ENCODE peak calls at places on chromosomes 16 and 17, in nine cellular contexts. I is GM23338, R is left lung, O is dorsolateral prefrontal cortex, K is fibroblast of lung, Z is MM.1S, D is cardiac fibroblast, C is lung, Y is cardiac muscle cell. X is an unnamed sample.

GRCh38 chr16:54454616-54455015 is 168.0 kb upstream of the IRX3 start:
- DNase-seq in I (no peak), R (no peak), O (no peak), K (no peak), Z (no peak), D (no peak), C (no peak), Y (no peak), X (no peak)

GRCh38 chr17:39568710-39569109 is 39.0 kb downstream of the NEUROD2 start:
- DNase-seq in I (no peak), R (no peak), O (no peak), K (no peak), Z (no peak), D (no peak), C (no peak), Y (no peak), X (no peak)

GRCh38 chr16:17744903-17745581 is 274.3 kb upstream of the XYLT1 start:
- DNase-seq in I (peak), R (no peak), O (no peak), K (peak), Z (no peak), D (no peak), C (no peak), Y (no peak), X (no peak)

GRCh38 chr16:3304370-3304769 is 860 bp downstream of the TIGD7 start:
- DNase-seq in I (no peak), R (no peak), O (no peak), K (peak), Z (no peak), D (peak), C (no peak), Y (peak), X (no peak)

GRCh38 chr16:56197227-56197992 is 6.1 kb downstream of the GNAO1 start:
- DNase-seq in I (peak), R (no peak), O (no peak), K (no peak), Z (no peak), D (no peak), C (no peak), Y (no peak), X (no peak)

GRCh38 chr17:77184474-77184873 is 43.7 kb downstream of the SEC14L1 start:
- DNase-seq in I (no peak), R (no peak), O (no peak), K (no peak), Z (no peak), D (peak), C (no peak), Y (peak), X (no peak)

GRCh38 chr16:11432856-11433395 is 87.7 kb downstream of the RMI2 start:
- DNase-seq in I (no peak), R (no peak), O (no peak), K (no peak), Z (no peak), D (no peak), C (no peak), Y (no peak), X (no peak)

GRCh38 chr17:46742539-46743270 is 75.8 kb downstream of the WNT3 start:
- DNase-seq in I (no peak), R (no peak), O (no peak), K (peak), Z (no peak), D (peak), C (peak), Y (peak), X (no peak)

GRCh38 chr16:35711958-35712357 is 2252.5 kb downstream of the TP53TG3F start:
- DNase-seq in I (no peak), R (no peak), O (no peak), K (no peak), Z (no peak), D (no peak), C (peak), Y (no peak), X (no peak)

GRCh38 chr16:81604960-81605383 is 160.4 kb downstream of the CMIP start:
- DNase-seq in I (no peak), R (no peak), O (peak), K (peak), Z (no peak), D (peak), C (no peak), Y (peak), X (no peak)

GRCh38 chr16:9199312-9199711 is 107.9 kb downstream of the HAPSTR1 start:
- DNase-seq in I (no peak), R (no peak), O (no peak), K (no peak), Z (no peak), D (no peak), C (no peak), Y (no peak), X (no peak)

GRCh38 chr16:6573577-6573976 is 759.1 kb upstream of the RBFOX1 start:
- DNase-seq in I (peak), R (no peak), O (peak), K (no peak), Z (peak), D (no peak), C (no peak), Y (no peak), X (no peak)

GRCh38 chr17:28258347-28258887 is 60.6 kb upstream of the TMEM97 start:
- DNase-seq in I (no peak), R (no peak), O (no peak), K (no peak), Z (no peak), D (no peak), C (no peak), Y (no peak), X (no peak)

GRCh38 chr16:79847569-79847968 is 247.0 kb upstream of the MAF start:
- DNase-seq in I (no peak), R (no peak), O (no peak), K (no peak), Z (no peak), D (no peak), C (no peak), Y (no peak), X (no peak)

GRCh38 chr17:52536466-52536865 is 378.0 kb upstream of the CA10 start:
- DNase-seq in I (no peak), R (no peak), O (no peak), K (no peak), Z (no peak), D (no peak), C (no peak), Y (no peak), X (no peak)

GRCh38 chr17:16479264-16479663 is 12.7 kb downstream of the LRRC75A start:
- DNase-seq in I (no peak), R (no peak), O (no peak), K (no peak), Z (no peak), D (no peak), C (no peak), Y (no peak), X (no peak)

GRCh38 chr16:23134274-23134673 is 15.0 kb downstream of the USP31 start:
- DNase-seq in I (no peak), R (no peak), O (no peak), K (peak), Z (no peak), D (peak), C (no peak), Y (peak), X (no peak)

GRCh38 chr16:73020409-73020884 is 27.5 kb downstream of the ZFHX3 start:
- DNase-seq in I (no peak), R (no peak), O (no peak), K (peak), Z (no peak), D (peak), C (no peak), Y (peak), X (no peak)

GRCh38 chr17:352421-353212 is at the start of gene RPH3AL:
- DNase-seq in I (peak), R (peak), O (no peak), K (no peak), Z (no peak), D (peak), C (peak), Y (peak), X (no peak)

GRCh38 chr16:57541754-57542435 is 548 bp upstream of the ADGRG5 start:
- DNase-seq in I (no peak), R (no peak), O (no peak), K (no peak), Z (no peak), D (no peak), C (no peak), Y (no peak), X (no peak)

GRCh38 chr17:19345067-19345460 is 17.5 kb downstream of the B9D1 start:
- DNase-seq in I (no peak), R (no peak), O (no peak), K (no peak), Z (no peak), D (no peak), C (no peak), Y (no peak), X (no peak)

GRCh38 chr16:69019811-69020210 is 85.6 kb upstream of the HAS3 start:
- DNase-seq in I (no peak), R (no peak), O (no peak), K (no peak), Z (no peak), D (peak), C (no peak), Y (no peak), X (no peak)

GRCh38 chr16:67399218-67399733 is 6.0 kb upstream of the TPPP3 start:
- DNase-seq in I (peak), R (no peak), O (no peak), K (no peak), Z (no peak), D (no peak), C (no peak), Y (peak), X (peak)

GRCh38 chr17:57455063-57455914 is 199.0 kb downstream of the MSI2 start:
- DNase-seq in I (no peak), R (no peak), O (no peak), K (peak), Z (no peak), D (peak), C (no peak), Y (peak), X (peak)

GRCh38 chr17:29746669-29747068 is 124.0 kb upstream of the CORO6 start:
- DNase-seq in I (no peak), R (no peak), O (no peak), K (no peak), Z (no peak), D (no peak), C (no peak), Y (no peak), X (no peak)

GRCh38 chr17:76122411-76123126 is 18.5 kb downstream of the FOXJ1 start:
- DNase-seq in I (no peak), R (no peak), O (no peak), K (no peak), Z (no peak), D (no peak), C (no peak), Y (no peak), X (no peak)

GRCh38 chr16:8686879-8687278 is 12.5 kb downstream of the ABAT start:
- DNase-seq in I (no peak), R (no peak), O (no peak), K (no peak), Z (no peak), D (no peak), C (no peak), Y (no peak), X (no peak)

GRCh38 chr17:39596543-39597267 is 11.0 kb downstream of the NEUROD2 start:
- DNase-seq in I (no peak), R (no peak), O (no peak), K (no peak), Z (no peak), D (no peak), C (no peak), Y (no peak), X (no peak)

GRCh38 chr16:75312875-75313274 is 61.5 kb upstream of the BCAR1 start:
- DNase-seq in I (no peak), R (no peak), O (no peak), K (no peak), Z (no peak), D (no peak), C (no peak), Y (no peak), X (no peak)

GRCh38 chr17:46984892-46985291 is 5.8 kb upstream of the RPRML start:
- DNase-seq in I (no peak), R (no peak), O (no peak), K (no peak), Z (no peak), D (no peak), C (no peak), Y (no peak), X (no peak)

DNA sequence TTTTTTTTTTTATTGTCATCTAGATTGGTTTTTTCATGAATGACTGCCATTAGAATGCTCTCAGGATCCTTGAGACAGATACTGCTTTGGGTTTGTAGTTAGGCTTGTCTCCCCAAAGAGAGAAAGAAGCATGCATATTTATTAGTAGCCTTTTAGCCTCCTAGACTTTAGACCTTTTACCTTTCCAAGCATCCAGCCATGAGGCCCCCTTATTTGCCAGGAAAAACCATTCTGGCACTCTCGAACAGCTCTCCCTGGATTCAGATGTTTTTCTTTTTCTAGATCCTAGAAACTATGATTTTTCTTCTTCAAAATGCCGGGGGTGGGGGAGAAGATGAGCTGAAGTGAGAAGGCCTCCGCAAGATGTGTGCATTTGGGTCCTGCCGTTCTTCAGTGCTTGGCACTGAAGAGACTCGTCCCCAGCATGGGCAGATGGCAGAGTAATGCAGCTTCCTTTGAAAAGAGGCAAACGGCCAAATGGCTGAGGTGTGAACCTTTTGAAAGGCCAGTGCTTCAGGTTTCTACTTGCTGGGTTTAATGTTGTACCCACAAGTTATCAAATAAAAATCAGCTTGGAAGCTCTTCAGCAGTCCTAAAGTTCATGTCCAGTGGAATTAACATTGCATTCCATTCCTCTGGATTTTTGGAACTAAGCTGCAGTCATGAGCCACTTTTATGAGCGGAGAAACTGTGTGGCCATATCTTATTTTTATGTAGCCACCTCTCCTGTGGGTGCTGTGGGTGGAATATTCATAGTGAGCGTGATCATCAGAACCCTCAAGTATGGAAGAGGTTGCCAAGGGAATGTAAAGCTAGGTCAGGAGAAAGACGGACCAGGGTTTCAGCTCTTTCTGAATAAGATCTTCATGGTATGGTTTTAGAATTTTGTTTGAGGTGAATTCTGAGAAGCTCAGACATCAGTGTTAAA is 7.2 kb downstream of the SOCS7 start:
- DNase-seq in I (no peak), R (no peak), O (peak), K (no peak), Z (no peak), D (no peak), C (no peak), Y (no peak), X (no peak)
- H3K4me3 ChIP-seq in I (no peak), R (no peak), O (no peak), K (no peak), Z (no peak), D (no peak), C (no peak), Y (no peak), X (no peak)

GRCh38 chr17:82913304-82914043 is 73.7 kb upstream of the ZNF750 start:
- DNase-seq in I (no peak), R (no peak), O (no peak), K (no peak), Z (no peak), D (no peak), C (no peak), Y (no peak), X (no peak)
- TF ChIP-seq CTCF in I (peak), R (no peak), O (peak), K (peak), Z (no peak), D (no peak), C (no peak), Y (no peak), X (no peak)

DNA sequence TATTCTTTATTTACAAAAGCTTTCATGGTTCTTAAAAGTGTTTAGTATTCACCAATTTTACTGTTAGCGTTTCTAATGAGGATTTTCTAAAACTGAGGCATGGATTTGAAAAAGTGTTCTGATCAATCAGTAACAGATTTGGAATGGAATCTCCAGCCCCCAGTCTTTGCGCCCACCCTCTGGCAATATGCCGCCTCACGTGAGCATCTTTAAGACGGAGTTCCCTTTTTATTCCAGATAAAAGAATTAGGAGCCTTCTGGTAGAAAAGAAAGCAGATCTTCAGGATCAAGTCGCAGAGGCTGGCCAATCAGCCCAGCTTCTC is 1.1 kb downstream of the TBC1D16 start:
- DNase-seq in I (no peak), R (no peak), O (no peak), K (no peak), Z (no peak), D (no peak), C (no peak), Y (no peak), X (no peak)
- H3K4me3 ChIP-seq in I (peak), R (peak), O (peak), K (peak), Z (no peak), D (peak), C (no peak), Y (peak), X (no peak)

GRCh38 chr17:45317113-45317820 is 447 bp upstream of the MAP3K14 start:
- DNase-seq in I (peak), R (peak), O (peak), K (peak), Z (peak), D (peak), C (peak), Y (peak), X (peak)
- TF ChIP-seq CTCF in I (no peak), R (no peak), O (no peak), K (no peak), Z (no peak), D (no peak), C (no peak), Y (no peak), X (no peak)

GRCh38 chr17:42422958-42423712 is at the start of gene CAVIN1:
- DNase-seq in I (peak), R (peak), O (peak), K (peak), Z (no peak), D (peak), C (peak), Y (peak), X (no peak)
- H3K4me3 ChIP-seq in I (peak), R (peak), O (peak), K (peak), Z (peak), D (peak), C (peak), Y (peak), X (no peak)

GRCh38 chr17:66533572-66533971 is 231.2 kb downstream of the PRKCA start:
- DNase-seq in I (peak), R (no peak), O (no peak), K (peak), Z (no peak), D (no peak), C (no peak), Y (peak), X (no peak)
- TF ChIP-seq CTCF in I (peak), R (no peak), O (no peak), K (peak), Z (no peak), D (no peak), C (no peak), Y (peak), X (no peak)

DNA sequence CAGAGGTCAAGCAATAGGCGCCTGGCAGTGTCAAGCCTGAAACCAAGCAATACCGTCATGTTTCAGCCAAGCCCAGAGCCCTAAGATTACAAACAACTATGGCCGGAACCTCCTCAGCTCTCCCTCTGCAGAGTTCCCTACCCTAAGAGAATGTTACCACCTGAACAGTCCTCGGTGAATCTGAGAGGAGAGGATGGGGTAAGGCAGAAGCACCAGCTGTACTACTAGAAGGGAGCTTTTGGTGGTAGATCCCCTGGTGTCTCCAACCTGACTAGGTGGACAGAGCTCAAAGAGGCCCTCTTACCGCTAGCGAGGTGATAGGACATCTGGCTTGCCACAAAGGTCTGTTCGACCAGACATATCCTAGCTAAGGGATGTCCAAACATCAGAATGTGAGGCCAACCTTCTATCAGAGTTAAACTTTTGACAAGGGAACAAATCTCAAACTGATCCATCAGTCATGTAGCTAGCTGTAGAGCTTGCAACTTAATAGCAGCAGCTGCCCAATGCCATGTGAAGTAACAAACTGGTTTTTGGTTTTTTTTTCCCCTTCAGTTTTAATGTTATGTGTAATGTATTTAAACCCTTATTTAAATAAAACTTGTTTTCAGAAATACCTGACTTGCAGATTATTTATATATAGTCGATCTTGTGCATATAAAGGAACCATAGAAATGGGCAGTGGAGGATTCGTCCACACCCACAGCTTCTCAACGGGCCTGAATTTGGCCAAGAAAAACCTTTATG is 2.5 kb downstream of the EIF1 start:
- DNase-seq in I (no peak), R (no peak), O (no peak), K (no peak), Z (no peak), D (peak), C (no peak), Y (no peak), X (no peak)
- H3K4me3 ChIP-seq in I (no peak), R (peak), O (no peak), K (peak), Z (no peak), D (peak), C (no peak), Y (no peak), X (no peak)

DNA sequence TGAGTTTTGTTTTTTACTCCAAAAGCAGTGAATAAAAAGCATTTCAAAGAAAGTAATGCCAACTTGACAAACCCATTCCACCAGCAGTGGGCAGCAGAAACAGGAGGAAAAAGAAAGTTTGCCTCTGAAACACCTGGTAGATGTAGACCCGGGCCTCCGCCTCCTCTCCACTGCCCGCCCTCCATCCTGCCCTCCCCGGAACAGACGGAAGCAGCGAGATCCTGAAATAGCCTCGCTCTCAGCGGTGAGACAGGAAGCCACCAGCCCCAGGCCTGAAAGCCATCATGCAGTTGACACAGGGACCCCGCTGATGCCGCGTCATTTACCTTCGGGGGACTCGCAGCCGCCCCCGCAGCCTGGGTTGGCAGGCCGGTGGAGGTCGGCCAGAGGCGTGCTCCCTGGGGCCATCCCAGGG is 67.8 kb downstream of the C16orf78 start:
- DNase-seq in I (peak), R (peak), O (no peak), K (no peak), Z (peak), D (peak), C (peak), Y (peak), X (no peak)
- TF ChIP-seq CTCF in I (peak), R (no peak), O (no peak), K (no peak), Z (peak), D (no peak), C (no peak), Y (peak), X (no peak)

DNA sequence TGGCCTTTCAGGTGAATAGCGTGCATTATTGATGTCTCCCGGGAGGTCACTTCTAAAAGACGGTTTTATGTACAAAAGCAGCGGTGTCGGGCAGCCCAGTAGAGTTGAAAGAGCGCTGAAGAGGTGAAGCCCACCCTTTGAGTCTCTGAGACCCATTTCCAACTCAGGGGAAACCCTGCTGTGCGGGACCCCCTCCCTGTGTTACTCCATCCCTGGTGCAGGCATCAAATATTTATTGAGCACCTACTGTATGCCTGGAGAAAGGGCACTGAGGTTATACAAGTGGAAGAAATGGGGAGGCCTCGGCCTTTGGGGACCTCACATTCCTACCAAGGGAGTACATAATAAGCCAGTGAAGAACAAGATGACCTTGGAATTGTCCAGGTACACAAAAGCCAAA is 45.3 kb downstream of the ATP2C2 start:
- DNase-seq in I (no peak), R (no peak), O (no peak), K (no peak), Z (no peak), D (no peak), C (no peak), Y (no peak), X (no peak)
- H3K4me3 ChIP-seq in I (no peak), R (no peak), O (no peak), K (no peak), Z (no peak), D (no peak), C (no peak), Y (no peak), X (no peak)

X was measured in HL-60.